ENCODE peak calls at places on chromosome 16, in five cellular contexts. B is Kasumi-1, I is GM23338, Y is ACHN, R is GM18507. S is an unnamed sample.

GRCh38 chr16:86224126-86224525 is 286.2 kb upstream of the FOXF1 start:
- DNase-seq in Y (no peak), I (no peak), B (no peak), R (no peak), S (no peak)

GRCh38 chr16:9695152-9695551 is 487.1 kb downstream of the GRIN2A start:
- DNase-seq in B (no peak), Y (no peak), R (no peak), I (peak; percentile 65), S (no peak)

GRCh38 chr16:52561910-52562741 is 15.2 kb upstream of the TOX3 start:
- DNase-seq in Y (no peak), B (no peak), R (no peak), I (no peak), S (no peak)

GRCh38 chr16:21156767-21157467 is 1.6 kb upstream of the LDAF1 start:
- DNase-seq in I (peak; percentile 86), R (peak; percentile 28), Y (peak; percentile 80), B (peak; percentile 31), S (no peak)

GRCh38 chr16:50246299-50247122 is 19.8 kb upstream of the ADCY7 start:
- DNase-seq in I (peak; percentile 66), B (peak; percentile 17), R (no peak), Y (no peak), S (peak; percentile 38)

GRCh38 chr16:79004281-79004680 is 596.3 kb downstream of the MAF start:
- DNase-seq in Y (no peak), R (no peak), B (no peak), I (no peak), S (no peak)

GRCh38 chr16:3281222-3281621 is 2.1 kb upstream of the ZNF263 start:
- DNase-seq in I (no peak), R (no peak), Y (no peak), B (no peak), S (no peak)

GRCh38 chr16:60329110-60329509 is 1595.0 kb upstream of the GOT2 start:
- DNase-seq in I (no peak), B (no peak), Y (no peak), R (no peak), S (no peak)

GRCh38 chr16:81778861-81779539 is at the start of gene PLCG2:
- DNase-seq in R (peak; percentile 79), Y (peak; percentile 80), B (peak; percentile 76), I (peak; percentile 85), S (peak; percentile 92)

GRCh38 chr16:58658796-58659211 is 25.8 kb downstream of the SLC38A7 start:
- DNase-seq in Y (no peak), R (no peak), I (no peak), B (peak; percentile 9), S (no peak)

GRCh38 chr16:57071840-57072541 is 20.4 kb upstream of the CPNE2 start:
- DNase-seq in Y (no peak), I (no peak), B (no peak), R (no peak), S (no peak)

GRCh38 chr16:10831899-10832886 is 13.6 kb upstream of the TVP23A start:
- DNase-seq in I (no peak), R (no peak), B (no peak), Y (no peak), S (no peak)

GRCh38 chr16:65154321-65154720 is 32.5 kb upstream of the CDH11 start:
- DNase-seq in B (no peak), I (peak; percentile 76), R (no peak), Y (peak; percentile 9), S (no peak)

GRCh38 chr16:48592839-48593429 is 17.0 kb downstream of the N4BP1 start:
- DNase-seq in B (no peak), I (peak; percentile 66), R (no peak), Y (peak; percentile 25), S (no peak)

GRCh38 chr16:69301861-69302260 is 9.3 kb upstream of the VPS4A start:
- DNase-seq in Y (no peak), B (no peak), I (no peak), R (no peak), S (no peak)

GRCh38 chr16:30472328-30472942 is at the start of gene ITGAL:
- DNase-seq in Y (no peak), B (peak; percentile 58), R (peak; percentile 69), I (no peak), S (peak; percentile 59)

GRCh38 chr16:81699596-81699995 is 79.5 kb upstream of the PLCG2 start:
- DNase-seq in R (no peak), B (no peak), I (no peak), Y (no peak), S (no peak)

GRCh38 chr16:12837756-12838155 is 34.1 kb upstream of the CPPED1 start:
- DNase-seq in R (no peak), B (no peak), I (no peak), Y (no peak), S (no peak)

GRCh38 chr16:85360323-85361277 is 248.3 kb upstream of the CIBAR2 start:
- DNase-seq in Y (no peak), B (no peak), R (no peak), I (no peak), S (no peak)

GRCh38 chr16:48041861-48042435 is 113.8 kb downstream of the ABCC12 start:
- DNase-seq in B (no peak), R (no peak), I (peak; percentile 70), Y (no peak), S (no peak)

GRCh38 chr16:73268311-73268997 is 220.5 kb upstream of the ZFHX3 start:
- DNase-seq in Y (no peak), R (no peak), B (no peak), I (peak; percentile 73), S (no peak)